ENCODE peak calls at places on chromosomes 7 and 10, in four cellular contexts. A, D, N and U are unnamed samples.
A peak's percentile ranks its signal among the peaks of the same experiment; 100 is the strongest.

GRCh38 chr10:17655567-17656146 is 11.7 kb downstream of the STAM start:
- DNase-seq in D (peak; percentile 48), N (no peak), A (peak; percentile 67), U (peak; percentile 64)

GRCh38 chr7:43480581-43480980 is 102.3 kb upstream of the STK17A start:
- DNase-seq in N (no peak), D (no peak), A (no peak), U (no peak)

GRCh38 chr7:91126762-91127161 is 137.5 kb upstream of the FZD1 start:
- DNase-seq in D (no peak), A (no peak), N (no peak), U (no peak)

GRCh38 chr7:70678621-70679251 is 453.2 kb upstream of the GALNT17 start:
- DNase-seq in A (no peak), N (no peak), D (no peak), U (no peak)

GRCh38 chr7:66095010-66095409 is 19.4 kb downstream of the ASL start:
- DNase-seq in N (no peak), A (no peak), D (no peak), U (no peak)

GRCh38 chr10:124092270-124093075 is 925 bp downstream of the CHST15 start:
- DNase-seq in D (no peak), A (no peak), N (peak; percentile 82), U (no peak)

GRCh38 chr7:115096262-115096661 is 174.4 kb downstream of the MDFIC start:
- DNase-seq in A (no peak), D (no peak), N (no peak), U (no peak)

GRCh38 chr7:823639-824038 is 8.6 kb upstream of the SUN1 start:
- DNase-seq in N (no peak), D (no peak), A (no peak), U (no peak)

GRCh38 chr7:96887426-96887825 is 117.9 kb upstream of the DLX6 start:
- DNase-seq in N (no peak), A (no peak), D (no peak), U (no peak)

GRCh38 chr7:15104411-15105092 is 202.0 kb upstream of the DGKB start:
- DNase-seq in N (no peak), A (no peak), D (no peak), U (no peak)

GRCh38 chr7:140298213-140298612 is 100.1 kb downstream of the SLC37A3 start:
- DNase-seq in A (no peak), N (no peak), D (no peak), U (no peak)

GRCh38 chr10:111756541-111757061 is 427.0 kb downstream of the GPAM start:
- DNase-seq in N (peak; percentile 60), A (peak; percentile 46), D (no peak), U (no peak)

GRCh38 chr10:130230611-130231010 is 94.4 kb downstream of the GLRX3 start:
- DNase-seq in A (no peak), D (no peak), N (no peak), U (no peak)

GRCh38 chr10:130231211-130231850 is 95.1 kb downstream of the GLRX3 start:
- DNase-seq in N (no peak), A (no peak), D (no peak), U (no peak)

GRCh38 chr10:130230036-130230435 is 93.8 kb downstream of the GLRX3 start:
- DNase-seq in A (no peak), N (no peak), D (no peak), U (no peak)

GRCh38 chr10:130226012-130226411 is 89.8 kb downstream of the GLRX3 start:
- DNase-seq in D (no peak), A (no peak), N (no peak), U (no peak)

DNA sequence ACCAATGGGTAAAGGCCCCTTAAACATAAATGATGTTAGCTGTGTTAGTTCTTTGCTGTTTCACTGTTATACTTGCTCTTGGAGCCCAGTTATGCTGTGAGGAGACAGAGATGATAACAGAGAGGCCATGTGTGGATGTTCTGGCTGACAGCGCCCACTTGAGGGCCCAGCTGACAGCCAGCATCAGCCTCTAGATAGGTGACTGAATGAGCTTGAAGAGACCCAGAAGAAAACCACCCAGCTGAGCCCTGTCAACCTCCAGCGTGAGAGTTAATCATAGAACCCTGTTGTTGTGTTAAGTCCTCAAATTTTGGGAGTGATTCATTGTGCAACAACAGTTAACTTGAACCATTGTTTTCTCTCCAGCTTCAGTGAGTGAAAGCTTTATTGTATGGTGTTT is 91.7 kb downstream of the GLRX3 start:
- DNase-seq in N (no peak), A (no peak), D (peak; percentile 34), U (no peak)
- TF ChIP-seq ATF2 in N (no peak), A (no peak), D (no peak), U (no peak)

GRCh38 chr10:102408728-102409603 is 9.6 kb downstream of the PSD start:
- DNase-seq in A (no peak), N (peak; percentile 67), D (peak; percentile 52), U (no peak)

GRCh38 chr10:102411341-102412255 is 7.0 kb downstream of the PSD start:
- DNase-seq in D (no peak), A (no peak), N (no peak), U (no peak)

GRCh38 chr10:102409604-102410426 is 8.8 kb downstream of the PSD start:
- DNase-seq in A (no peak), D (no peak), N (peak; percentile 67), U (no peak)

GRCh38 chr10:102412293-102412692 is 6.3 kb downstream of the PSD start:
- DNase-seq in A (no peak), N (no peak), D (no peak), U (no peak)

GRCh38 chr10:102410427-102411073 is 8.0 kb downstream of the PSD start:
- DNase-seq in N (peak; percentile 70), D (no peak), A (no peak), U (no peak)
- TF ChIP-seq EZH2 in N (no peak), D (no peak), A (no peak), U (no peak)

DNA sequence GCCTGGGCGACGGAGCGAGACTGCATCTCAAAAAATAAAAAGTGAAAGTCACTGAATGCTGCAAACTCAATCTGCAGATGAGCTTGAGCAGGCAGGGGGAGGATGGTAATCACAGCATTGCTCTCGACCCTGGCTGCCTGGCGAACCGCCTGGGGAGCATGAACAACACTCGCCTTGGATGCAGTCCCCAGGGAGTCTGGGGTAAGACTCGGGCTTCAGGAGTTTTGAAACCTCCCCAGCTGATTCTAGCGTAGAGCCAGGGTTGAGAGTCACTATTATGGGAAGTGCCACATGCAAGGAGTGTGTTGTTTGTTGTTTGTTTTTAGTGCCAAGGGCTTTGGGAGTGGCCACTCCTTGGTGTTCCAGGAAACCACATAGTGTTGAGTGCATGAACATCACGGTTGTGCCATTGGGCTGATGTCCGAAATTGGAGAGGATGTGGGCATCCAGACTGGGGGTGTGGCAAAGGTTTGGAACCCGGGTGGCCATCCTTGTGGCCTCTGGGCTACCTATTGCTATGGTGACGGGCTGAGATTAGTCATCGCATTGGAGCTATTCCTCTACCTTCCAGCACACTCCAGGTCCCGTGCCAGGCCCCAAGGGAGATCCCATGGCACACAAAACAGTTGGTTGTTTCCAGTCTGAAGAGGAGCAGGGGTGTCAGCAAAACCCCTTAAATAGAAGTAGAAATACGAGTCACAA is 92.6 kb downstream of the RGS10 start:
- DNase-seq in A (no peak), N (no peak), D (no peak), U (no peak)
- TF ChIP-seq ATF2 in A (no peak), N (no peak), D (no peak), U (no peak)

GRCh38 chr7:130732980-130733865 is 784 bp downstream of the KLF14 start:
- DNase-seq in D (peak; percentile 70), N (peak; percentile 74), A (no peak), U (no peak)
- TF ChIP-seq EZH2 in D (no peak), N (peak; percentile 78), A (no peak), U (no peak)

GRCh38 chr10:29057712-29058426 is 231.0 kb upstream of the LYZL1 start:
- DNase-seq in D (no peak), N (no peak), A (no peak), U (no peak)
- TF ChIP-seq ATF2 in D (no peak), N (no peak), A (no peak), U (no peak)

DNA sequence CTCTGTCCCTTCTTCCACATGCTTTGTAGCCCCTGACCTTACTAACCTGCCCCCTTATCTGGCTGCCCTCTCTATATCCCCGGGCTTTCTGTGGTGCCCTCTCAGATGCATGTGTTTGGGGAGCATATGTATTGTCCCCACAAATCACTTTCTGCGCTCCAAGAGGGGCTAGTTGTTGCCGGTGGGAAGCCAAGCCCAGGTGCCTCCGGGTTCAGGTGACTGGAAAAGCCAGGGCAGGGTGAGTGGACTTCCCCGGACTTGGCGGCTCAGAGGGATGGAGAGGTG is 7.1 kb downstream of the LBX1 start:
- DNase-seq in D (no peak), N (no peak), A (no peak), U (no peak)
- TF ChIP-seq EZH2 in D (no peak), N (no peak), A (no peak), U (no peak)